ENCODE peak calls at places on chromosomes 3 and 15, in seven cellular contexts. Q is T-helper 17 cell; F is NCI-H1092; C is activated T-helper 1 cell treated with anti-CD3 and anti-CD28 coated beads, Interleukin-2, amount 50 U/mL, for 16 hours; N is body of pancreas; T is HFFc6; U is DMS153. R is an unnamed sample.
A peak's percentile ranks its signal among the peaks of the same experiment; 100 is the strongest.

GRCh38 chr3:157475921-157476395 is 27.3 kb downstream of the VEPH1 start:
- DNase-seq in N (no peak), C (no peak), F (no peak), T (peak; percentile 67), U (no peak), Q (no peak), R (no peak)

GRCh38 chr3:170355738-170356595 is 1.5 kb upstream of the SKIL start:
- DNase-seq in Q (no peak), N (peak; percentile 68), F (peak; percentile 11), C (no peak), T (peak; percentile 38), U (no peak), R (peak; percentile 24)

GRCh38 chr3:184016169-184016570 is 1.5 kb downstream of the ABCC5 start:
- DNase-seq in U (no peak), Q (no peak), C (no peak), F (no peak), N (no peak), T (no peak), R (no peak)

GRCh38 chr15:57502116-57502515 is 89.6 kb upstream of the MYZAP start:
- DNase-seq in T (no peak), N (no peak), Q (no peak), F (no peak), C (no peak), U (no peak), R (no peak)

GRCh38 chr3:115804722-115805121 is 181.4 kb downstream of the GAP43 start:
- DNase-seq in U (no peak), T (peak; percentile 88), Q (no peak), F (no peak), N (no peak), C (no peak), R (no peak)

GRCh38 chr3:25420168-25420567 is 7.9 kb upstream of the RARB start:
- DNase-seq in U (no peak), Q (no peak), N (no peak), F (no peak), C (no peak), T (no peak), R (no peak)

GRCh38 chr3:46895204-46895660 is 17.7 kb downstream of the PTH1R start:
- DNase-seq in T (peak; percentile 24), Q (peak; percentile 68), C (peak; percentile 64), F (peak; percentile 10), N (peak; percentile 68), U (no peak), R (no peak)

GRCh38 chr3:39327746-39328349 is 1.7 kb upstream of the CCR8 start:
- DNase-seq in N (no peak), Q (no peak), F (no peak), T (no peak), C (no peak), U (no peak), R (no peak)

GRCh38 chr3:55341502-55342031 is 145.5 kb downstream of the WNT5A start:
- DNase-seq in C (no peak), T (peak; percentile 55), U (no peak), N (no peak), Q (no peak), F (no peak), R (no peak)

GRCh38 chr3:29720660-29721059 is 439.8 kb downstream of the RBMS3 start:
- DNase-seq in T (no peak), F (no peak), U (no peak), C (no peak), Q (no peak), N (no peak), R (peak; percentile 61)

GRCh38 chr15:43135351-43135750 is 2.0 kb downstream of the TMEM62 start:
- DNase-seq in Q (no peak), F (no peak), C (no peak), U (no peak), N (no peak), T (no peak), R (no peak)

GRCh38 chr15:46365612-46366011 is 730.8 kb downstream of the SQOR start:
- DNase-seq in T (peak; percentile 60), F (no peak), C (no peak), N (peak; percentile 12), U (no peak), Q (no peak), R (peak; percentile 26)

GRCh38 chr3:29802057-29802456 is 521.2 kb downstream of the RBMS3 start:
- DNase-seq in T (no peak), U (no peak), F (no peak), C (no peak), N (no peak), Q (no peak), R (no peak)

GRCh38 chr15:49163678-49164077 is 6.4 kb upstream of the GALK2 start:
- DNase-seq in F (no peak), T (no peak), C (no peak), N (no peak), Q (no peak), U (no peak), R (no peak)

GRCh38 chr3:141076821-141077571 is 25.8 kb downstream of the SPSB4 start:
- DNase-seq in T (peak; percentile 9), U (peak; percentile 28), F (peak; percentile 60), N (peak; percentile 40), Q (no peak), C (no peak), R (peak; percentile 88)

GRCh38 chr3:168002786-168003368 is 92.8 kb downstream of the GOLIM4 start:
- DNase-seq in F (no peak), C (no peak), U (no peak), N (peak; percentile 69), T (peak; percentile 76), Q (no peak), R (peak; percentile 81)

GRCh38 chr3:161851941-161852566 is 355.4 kb downstream of the OTOL1 start:
- DNase-seq in C (no peak), Q (no peak), N (peak; percentile 38), T (peak; percentile 30), U (peak; percentile 24), F (no peak), R (peak; percentile 55)

GRCh38 chr15:43943511-43943910 is 116.7 kb downstream of the WDR76 start:
- DNase-seq in T (peak; percentile 4), F (no peak), N (no peak), C (no peak), U (no peak), Q (no peak), R (no peak)

GRCh38 chr3:114079761-114080160 is 23.2 kb downstream of the QTRT2 start:
- DNase-seq in U (no peak), Q (no peak), C (no peak), N (no peak), F (no peak), T (peak; percentile 4), R (no peak)

GRCh38 chr15:51735611-51736010 is 1.8 kb downstream of the LYSMD2 start:
- DNase-seq in F (no peak), N (no peak), T (no peak), C (no peak), U (no peak), Q (no peak), R (no peak)

GRCh38 chr15:36982441-36982840 is 117.9 kb downstream of the MEIS2 start:
- DNase-seq in Q (no peak), U (no peak), N (no peak), C (no peak), F (no peak), T (no peak), R (no peak)

GRCh38 chr15:78306176-78306774 is 6.9 kb upstream of the SKIC8 start:
- DNase-seq in C (no peak), Q (no peak), F (no peak), T (peak; percentile 46), U (no peak), N (no peak), R (no peak)

GRCh38 chr15:59335197-59335786 is 37.4 kb downstream of the MYO1E start:
- DNase-seq in U (no peak), N (no peak), C (no peak), F (no peak), Q (no peak), T (no peak), R (no peak)

GRCh38 chr3:131957511-131957910 is 77.3 kb downstream of the CPNE4 start:
- DNase-seq in F (no peak), U (no peak), N (no peak), C (no peak), Q (no peak), T (peak; percentile 1), R (no peak)

GRCh38 chr3:77102916-77103769 is 63.2 kb downstream of the ROBO2 start:
- DNase-seq in T (no peak), N (no peak), Q (no peak), F (no peak), U (no peak), C (no peak), R (no peak)

GRCh38 chr3:182792901-182793662 is at the start of gene ATP11B:
- DNase-seq in Q (peak; percentile 84), T (peak; percentile 12), F (peak; percentile 49), C (peak; percentile 74), N (peak; percentile 76), U (peak; percentile 19), R (peak; percentile 87)

GRCh38 chr15:29712149-29712885 is 110.0 kb downstream of the TJP1 start:
- DNase-seq in Q (no peak), C (no peak), F (no peak), U (no peak), T (no peak), N (no peak), R (no peak)

GRCh38 chr15:44780608-44781007 is 44.3 kb downstream of the TRIM69 start:
- DNase-seq in F (no peak), N (no peak), Q (no peak), U (no peak), T (no peak), C (no peak), R (no peak)

GRCh38 chr3:155805204-155805801 is 775 bp downstream of the C3orf33 start:
- DNase-seq in F (no peak), C (no peak), U (no peak), N (peak; percentile 57), T (no peak), Q (no peak), R (no peak)

GRCh38 chr3:107283948-107284347 is 93.3 kb upstream of the CCDC54 start:
- DNase-seq in F (no peak), U (no peak), Q (no peak), C (no peak), T (no peak), N (no peak), R (no peak)

GRCh38 chr3:143763568-143764162 is 84.6 kb downstream of the SLC9A9 start:
- DNase-seq in U (no peak), Q (no peak), F (no peak), C (no peak), T (no peak), N (no peak), R (peak; percentile 22)

GRCh38 chr3:184637705-184638104 is 74.2 kb downstream of the MAGEF1 start:
- DNase-seq in Q (no peak), C (no peak), F (no peak), T (no peak), U (no peak), N (no peak), R (no peak)

GRCh38 chr3:141894524-141895176 is 18.2 kb downstream of the ATP1B3 start:
- DNase-seq in T (peak; percentile 82), F (no peak), N (no peak), Q (no peak), U (no peak), C (no peak), R (no peak)

GRCh38 chr15:73078722-73079121 is 26.5 kb downstream of the NEO1 start:
- DNase-seq in Q (no peak), U (no peak), T (peak; percentile 57), N (peak; percentile 36), C (no peak), F (no peak), R (no peak)

GRCh38 chr15:77075528-77075927 is 4.6 kb upstream of the TSPAN3 start:
- DNase-seq in N (no peak), F (no peak), C (no peak), Q (no peak), T (peak; percentile 45), U (no peak), R (no peak)

GRCh38 chr15:40953713-40954074 is 423 bp downstream of the CHAC1 start:
- DNase-seq in U (no peak), F (no peak), Q (no peak), T (no peak), C (no peak), N (no peak), R (no peak)

GRCh38 chr3:15634671-15635661 is 33.4 kb downstream of the BTD start:
- DNase-seq in U (no peak), F (no peak), C (no peak), N (no peak), Q (no peak), T (peak; percentile 66), R (no peak)

GRCh38 chr3:196941846-196942225 is 492 bp downstream of the NCBP2 start:
- DNase-seq in C (peak; percentile 46), T (no peak), U (no peak), Q (peak; percentile 42), F (peak; percentile 50), N (peak; percentile 44), R (peak; percentile 67)